ENCODE peak calls at places on chromosome 6, in five cellular contexts. V is fibroblast of the aortic adventitia; J is sigmoid colon; Q is fibroblast of pulmonary artery; C is CD8-positive, alpha-beta memory T cell. O is an unnamed sample.

GRCh38 chr6:109342564-109342963 is 39.7 kb downstream of the CD164 start:
- DNase-seq in V (peak; percentile 42), J (no peak), Q (no peak), C (no peak), O (no peak)

GRCh38 chr6:167504412-167504961 is 179.6 kb downstream of the TTLL2 start:
- DNase-seq in V (no peak), J (no peak), Q (no peak), C (no peak), O (no peak)

GRCh38 chr6:193773-194310 is 98.4 kb upstream of the DUSP22 start:
- DNase-seq in V (no peak), J (no peak), Q (no peak), C (no peak), O (no peak)

GRCh38 chr6:109306733-109307132 is 75.5 kb downstream of the CD164 start:
- DNase-seq in V (no peak), J (no peak), Q (no peak), C (no peak), O (no peak)

GRCh38 chr6:43461936-43462335 is 6.6 kb upstream of the DLK2 start:
- DNase-seq in V (no peak), J (no peak), Q (no peak), C (no peak), O (no peak)

GRCh38 chr6:40733770-40734396 is 146.7 kb upstream of the LRFN2 start:
- DNase-seq in V (no peak), J (no peak), Q (no peak), C (no peak), O (no peak)

GRCh38 chr6:90351696-90352095 is 55.1 kb upstream of the BACH2 start:
- DNase-seq in V (peak; percentile 16), J (no peak), Q (peak; percentile 15), C (no peak), O (no peak)

GRCh38 chr6:52538921-52539354 is 37.9 kb downstream of the TRAM2 start:
- DNase-seq in V (no peak), J (no peak), Q (no peak), C (no peak), O (no peak)

GRCh38 chr6:33926451-33926850 is 122.6 kb upstream of the MLN start:
- DNase-seq in V (no peak), J (no peak), Q (no peak), C (no peak), O (no peak)

GRCh38 chr6:26286168-26286854 is 78.7 kb upstream of the BTN3A2 start:
- DNase-seq in V (peak; percentile 85), J (peak; percentile 88), Q (peak; percentile 84), C (peak; percentile 88), O (peak; percentile 75)

GRCh38 chr6:52493669-52494068 is 73.5 kb downstream of the EFHC1 start:
- DNase-seq in V (peak; percentile 18), J (no peak), Q (no peak), C (no peak), O (no peak)

GRCh38 chr6:10558575-10558974 is 37.4 kb downstream of the GCNT2 start:
- DNase-seq in V (no peak), J (peak; percentile 71), Q (no peak), C (no peak), O (peak; percentile 22)

GRCh38 chr6:10556496-10557391 is 35.6 kb downstream of the GCNT2 start:
- DNase-seq in V (no peak), J (no peak), Q (no peak), C (no peak), O (no peak)

GRCh38 chr6:10557886-10558285 is 36.7 kb downstream of the GCNT2 start:
- DNase-seq in V (no peak), J (no peak), Q (no peak), C (no peak), O (no peak)

GRCh38 chr6:10561566-10562088 is 40.5 kb downstream of the GCNT2 start:
- DNase-seq in V (no peak), J (no peak), Q (no peak), C (no peak), O (no peak)

GRCh38 chr6:10559492-10560150 is 38.5 kb downstream of the GCNT2 start:
- DNase-seq in V (no peak), J (no peak), Q (no peak), C (no peak), O (no peak)
- H3K4me3 ChIP-seq in V (no peak overlapping the region), J (peak overlapping the region; percentile 47), Q (no peak overlapping the region), C (no peak overlapping the region), O (no peak overlapping the region)

DNA sequence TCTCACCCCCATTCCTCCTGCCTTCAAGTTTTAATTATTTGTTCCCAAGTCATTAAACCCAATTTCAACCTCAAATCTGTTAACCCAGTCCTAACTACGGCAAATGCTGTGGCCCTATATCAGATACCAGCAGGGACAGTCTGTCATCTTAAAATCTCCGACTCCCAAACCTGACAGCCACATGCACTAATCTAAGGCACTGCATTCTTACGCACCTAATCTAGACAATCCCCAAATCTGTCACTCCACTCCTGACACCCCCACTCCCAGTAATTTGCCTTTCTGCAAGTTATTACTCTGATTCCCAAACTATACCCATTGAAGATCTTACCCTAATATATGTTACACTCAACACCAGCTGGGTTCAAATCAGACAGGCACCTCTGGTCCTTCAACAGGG is 2.5 kb downstream of the MTCH1 start:
- DNase-seq in V (no peak), J (no peak), Q (no peak), C (no peak), O (no peak)
- H3K4me3 ChIP-seq in V (peak overlapping the region; percentile 99), J (no peak overlapping the region), Q (peak overlapping the region; percentile 99), C (no peak overlapping the region), O (no peak overlapping the region)

DNA sequence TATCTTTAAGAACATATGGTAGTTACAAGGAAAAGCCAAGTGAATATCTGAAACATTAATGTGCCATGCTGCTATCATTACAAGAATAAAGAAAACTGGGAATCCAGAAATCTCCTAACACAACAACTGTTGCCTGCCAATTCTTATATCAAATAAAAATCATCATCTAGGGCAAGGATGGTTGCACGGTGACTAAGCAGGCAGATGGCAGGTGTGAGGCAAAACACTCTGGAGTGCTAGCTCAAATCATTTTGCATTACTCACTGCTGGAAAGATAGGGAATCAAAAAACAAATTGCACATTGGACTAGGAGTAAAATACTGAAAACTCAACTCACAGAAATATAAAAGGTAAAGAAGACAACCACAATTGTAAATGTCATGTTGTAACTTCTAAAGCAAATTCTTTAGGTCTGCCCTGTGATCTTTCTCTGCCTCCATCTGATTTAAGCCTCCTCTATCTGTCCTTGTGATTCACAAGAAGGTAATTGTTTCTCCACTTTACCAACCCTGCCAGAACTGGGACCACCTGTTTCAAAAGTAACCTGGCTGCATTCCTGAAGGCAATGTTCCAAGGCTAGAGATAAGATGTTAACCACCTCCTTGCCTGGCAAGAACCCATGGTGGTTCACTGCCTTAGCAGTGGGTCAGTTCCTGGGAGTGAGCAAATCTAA is 33.0 kb upstream of the LCA5 start:
- DNase-seq in V (peak; percentile 75), J (no peak), Q (peak; percentile 50), C (no peak), O (no peak)
- H3K4me3 ChIP-seq in V (no peak overlapping the region), J (no peak overlapping the region), Q (no peak overlapping the region), C (no peak overlapping the region), O (no peak overlapping the region)

DNA sequence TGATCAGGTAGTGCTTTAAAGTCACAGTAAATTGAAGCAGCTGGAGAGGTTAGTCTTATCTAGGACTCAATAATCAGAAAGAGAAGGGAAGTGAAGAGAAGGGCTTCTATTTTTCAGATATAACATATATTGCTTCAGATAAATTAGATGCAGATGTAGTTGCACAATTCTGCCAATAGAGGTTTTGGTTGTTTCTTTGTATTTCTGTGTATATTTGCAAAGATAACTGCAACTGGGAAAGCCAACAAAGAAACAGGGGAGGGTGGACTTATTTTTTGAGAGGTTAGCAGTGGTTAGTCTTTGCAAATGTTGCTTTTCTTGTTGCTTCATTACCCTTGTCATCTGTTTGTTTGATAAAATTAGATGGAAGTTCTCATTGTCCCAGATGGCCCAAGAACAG is 106.6 kb downstream of the ADGRG6 start:
- DNase-seq in V (peak; percentile 44), J (no peak), Q (no peak), C (no peak), O (no peak)
- H3K4me3 ChIP-seq in V (no peak overlapping the region), J (no peak overlapping the region), Q (no peak overlapping the region), C (no peak overlapping the region), O (no peak overlapping the region)

GRCh38 chr6:142307963-142308748 is 6.3 kb downstream of the ADGRG6 start:
- DNase-seq in V (no peak), J (no peak), Q (no peak), C (no peak), O (no peak)
- H3K4me3 ChIP-seq in V (no peak overlapping the region), J (no peak overlapping the region), Q (no peak overlapping the region), C (no peak overlapping the region), O (no peak overlapping the region)

GRCh38 chr6:97280766-97281165 is 2.2 kb downstream of the MMS22L start:
- DNase-seq in V (no peak), J (no peak), Q (no peak), C (no peak), O (no peak)
- H3K4me3 ChIP-seq in V (no peak overlapping the region), J (no peak overlapping the region), Q (no peak overlapping the region), C (no peak overlapping the region), O (no peak overlapping the region)

GRCh38 chr6:13730704-13731103 is 19.1 kb upstream of the RANBP9 start:
- DNase-seq in V (no peak), J (no peak), Q (no peak), C (no peak), O (no peak)

GRCh38 chr6:13729891-13730290 is 18.3 kb upstream of the RANBP9 start:
- DNase-seq in V (peak; percentile 67), J (no peak), Q (peak; percentile 51), C (no peak), O (no peak)

DNA sequence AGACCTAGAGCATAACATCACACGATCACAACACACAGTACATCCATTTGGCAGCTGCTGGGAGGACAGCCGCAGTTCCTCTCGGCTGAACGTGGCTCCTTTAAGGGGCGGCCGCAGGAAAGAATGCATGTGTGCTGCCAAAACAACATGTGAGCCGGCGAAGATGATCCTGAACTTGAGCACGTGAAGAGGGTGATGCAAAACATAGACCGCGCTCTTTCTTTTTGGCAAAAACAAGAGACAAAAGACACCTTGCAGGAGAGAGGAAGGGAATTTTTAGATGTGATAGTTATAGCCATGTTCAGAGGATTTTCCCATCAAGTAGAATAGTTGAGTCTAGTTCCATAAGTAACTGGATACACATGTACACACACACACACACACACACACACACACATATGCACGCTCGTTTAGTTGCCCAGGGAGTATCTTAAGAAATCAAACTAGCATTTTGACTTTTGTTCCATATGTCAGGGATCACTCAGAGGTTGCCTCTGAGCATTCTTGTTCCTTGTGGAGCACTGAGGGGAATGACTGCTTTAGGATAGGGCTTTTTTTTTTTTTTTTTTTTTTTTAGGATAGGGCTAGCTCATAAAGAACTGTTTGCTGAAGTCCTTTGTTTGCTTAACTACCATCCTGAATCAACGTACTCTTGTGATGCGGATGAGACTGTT is 21.7 kb upstream of the RANBP9 start:
- DNase-seq in V (peak; percentile 96), J (peak; percentile 98), Q (peak; percentile 92), C (no peak), O (peak; percentile 48)
- H3K4me3 ChIP-seq in V (peak overlapping the region; percentile 28), J (peak overlapping the region; percentile 25), Q (peak overlapping the region; percentile 39), C (no peak overlapping the region), O (peak overlapping the region; percentile 33)

GRCh38 chr6:148598690-148599089 is 148.1 kb upstream of the UST start:
- DNase-seq in V (no peak), J (no peak), Q (no peak), C (no peak), O (no peak)

GRCh38 chr6:148602136-148602535 is 144.7 kb upstream of the UST start:
- DNase-seq in V (no peak), J (no peak), Q (no peak), C (no peak), O (no peak)

GRCh38 chr6:148595550-148595949 is 151.3 kb upstream of the UST start:
- DNase-seq in V (peak; percentile 18), J (no peak), Q (no peak), C (no peak), O (no peak)

GRCh38 chr6:148596886-148597455 is 149.9 kb upstream of the UST start:
- DNase-seq in V (no peak), J (no peak), Q (no peak), C (no peak), O (no peak)

GRCh38 chr6:148599967-148600426 is 146.8 kb upstream of the UST start:
- DNase-seq in V (no peak), J (peak; percentile 68), Q (no peak), C (no peak), O (no peak)
- H3K4me3 ChIP-seq in V (no peak overlapping the region), J (no peak overlapping the region), Q (no peak overlapping the region), C (no peak overlapping the region), O (no peak overlapping the region)